ENCODE peak calls at places on chromosomes 12 and 14, in five cellular contexts. Y, G, W, T and U are unnamed samples.

GRCh38 chr14:105168979-105169507 is 467 bp upstream of the JAG2 start:
- DNase-seq in Y (peak), G (no peak), W (peak), T (no peak), U (no peak)

GRCh38 chr14:65098586-65098985 is 3.7 kb downstream of the MAX start:
- DNase-seq in Y (peak), G (no peak), W (no peak), T (no peak), U (no peak)

GRCh38 chr14:100885196-100886030 is 18.1 kb downstream of the RTL1 start:
- DNase-seq in Y (no peak), G (no peak), W (no peak), T (no peak), U (no peak)

GRCh38 chr12:94941440-94941862 is 62.0 kb downstream of the NDUFA12 start:
- DNase-seq in Y (peak), G (peak), W (peak), T (peak), U (no peak)

GRCh38 chr14:103109789-103110415 is 13.4 kb upstream of the TNFAIP2 start:
- DNase-seq in Y (peak), G (no peak), W (no peak), T (no peak), U (no peak)

GRCh38 chr12:101866615-101867373 is 10.6 kb upstream of the DRAM1 start:
- DNase-seq in Y (no peak), G (no peak), W (no peak), T (no peak), U (no peak)

GRCh38 chr12:107330901-107331431 is 237.6 kb upstream of the CRY1 start:
- DNase-seq in Y (no peak), G (no peak), W (no peak), T (no peak), U (no peak)

GRCh38 chr12:29743801-29744200 is 39.9 kb downstream of the TMTC1 start:
- DNase-seq in Y (no peak), G (no peak), W (no peak), T (no peak), U (no peak)

GRCh38 chr14:105015242-105015641 is 5.6 kb downstream of the CDCA4 start:
- DNase-seq in Y (no peak), G (no peak), W (no peak), T (no peak), U (no peak)

GRCh38 chr14:21867541-21867940 is 193.9 kb upstream of the OR4E1 start:
- DNase-seq in Y (peak), G (no peak), W (no peak), T (no peak), U (no peak)

GRCh38 chr14:86166541-86166940 is 636.6 kb downstream of the FLRT2 start:
- DNase-seq in Y (no peak), G (no peak), W (no peak), T (no peak), U (no peak)

GRCh38 chr14:31070431-31070830 is 44.3 kb upstream of the STRN3 start:
- DNase-seq in Y (peak), G (peak), W (no peak), T (no peak), U (no peak)

GRCh38 chr12:8052679-8053078 is 13.5 kb downstream of the C3AR1 start:
- DNase-seq in Y (no peak), G (no peak), W (no peak), T (no peak), U (no peak)

GRCh38 chr14:69861170-69861569 is 18.0 kb upstream of the SMOC1 start:
- DNase-seq in Y (no peak), G (no peak), W (no peak), T (no peak), U (no peak)

GRCh38 chr14:105074601-105075053 is 9.4 kb upstream of the GPR132 start:
- DNase-seq in Y (no peak), G (no peak), W (no peak), T (peak), U (no peak)

GRCh38 chr14:92516966-92517350 is 3.4 kb downstream of the RIN3 start:
- DNase-seq in Y (no peak), G (no peak), W (no peak), T (peak), U (no peak)

GRCh38 chr12:24595652-24596235 is 353.2 kb downstream of the BCAT1 start:
- DNase-seq in Y (no peak), G (no peak), W (no peak), T (no peak), U (no peak)

GRCh38 chr12:57754411-57755193 is at the start of gene MARCHF9:
- DNase-seq in Y (peak), G (no peak), W (peak), T (peak), U (peak)

GRCh38 chr12:103824845-103825244 is 16.2 kb downstream of the NT5DC3 start:
- DNase-seq in Y (peak), G (no peak), W (no peak), T (no peak), U (no peak)

GRCh38 chr14:85867450-85867849 is 337.5 kb downstream of the FLRT2 start:
- DNase-seq in Y (no peak), G (no peak), W (no peak), T (no peak), U (no peak)

GRCh38 chr14:58746261-58746660 is 108.5 kb downstream of the DACT1 start:
- DNase-seq in Y (peak), G (no peak), W (no peak), T (peak), U (no peak)

GRCh38 chr14:93128785-93129459 is 13.2 kb upstream of the ITPK1 start:
- DNase-seq in Y (no peak), G (no peak), W (no peak), T (no peak), U (no peak)

GRCh38 chr14:54837508-54838149 is 65.0 kb downstream of the GCH1 start:
- DNase-seq in Y (no peak), G (no peak), W (no peak), T (peak), U (no peak)

GRCh38 chr12:99498756-99499155 is 148.8 kb upstream of the GARIN6 start:
- DNase-seq in Y (peak), G (peak), W (no peak), T (no peak), U (no peak)

GRCh38 chr14:79278798-79279644 is 932.3 kb downstream of the DIO2 start:
- DNase-seq in Y (peak), G (peak), W (peak), T (peak), U (no peak)

GRCh38 chr12:6563448-6564050 is 4.5 kb downstream of the NOP2 start:
- DNase-seq in Y (peak), G (no peak), W (peak), T (peak), U (peak)

GRCh38 chr14:57865450-57866198 is at the start of gene SLC35F4:
- DNase-seq in Y (peak), G (no peak), W (peak), T (no peak), U (no peak)

GRCh38 chr14:24634158-24634557 is at the start of gene GZMB:
- DNase-seq in Y (no peak), G (no peak), W (no peak), T (peak), U (no peak)

GRCh38 chr12:125081427-125081826 is 16.2 kb downstream of the AACS start:
- DNase-seq in Y (peak), G (no peak), W (no peak), T (no peak), U (no peak)

GRCh38 chr12:120869376-120869775 is 34.8 kb downstream of the SPPL3 start:
- DNase-seq in Y (no peak), G (no peak), W (no peak), T (no peak), U (no peak)

GRCh38 chr12:80861636-80862378 is 75.9 kb downstream of the LIN7A start:
- DNase-seq in Y (no peak), G (no peak), W (no peak), T (no peak), U (no peak)

GRCh38 chr14:37588667-37588955 is 6.4 kb downstream of the FOXA1 start:
- DNase-seq in Y (no peak), G (no peak), W (no peak), T (no peak), U (no peak)

GRCh38 chr12:109604902-109605536 is 31.4 kb downstream of the MVK start:
- DNase-seq in Y (no peak), G (no peak), W (no peak), T (no peak), U (no peak)

GRCh38 chr12:12723147-12723680 is 6.0 kb downstream of the CDKN1B start:
- DNase-seq in Y (peak), G (no peak), W (no peak), T (no peak), U (no peak)

GRCh38 chr12:43348221-43348620 is 203.8 kb downstream of the ADAMTS20 start:
- DNase-seq in Y (no peak), G (no peak), W (no peak), T (no peak), U (no peak)